ENCODE peak calls at places on chromosomes 1 and 21, in seven cellular contexts. E is foreskin fibroblast, M is HFF-Myc, V is choroid plexus epithelial cell, H is psoas muscle, T is gastrocnemius medialis, D is endothelial cell of umbilical vein. N is an unnamed sample.

GRCh38 chr1:55931272-55931940 is 648.0 kb downstream of the PLPP3 start:
- DNase-seq in E (peak; percentile 49), M (no peak), V (peak; percentile 17), H (no peak), T (no peak), D (no peak), N (no peak)

GRCh38 chr1:145782166-145783099 is 41.5 kb downstream of the RNF115 start:
- DNase-seq in E (peak; percentile 90), M (peak; percentile 61), V (peak; percentile 94), H (no peak), T (no peak), D (peak; percentile 96), N (no peak)

GRCh38 chr1:1290238-1290731 is 10.0 kb downstream of the SCNN1D start:
- DNase-seq in E (peak; percentile 71), M (no peak), V (peak; percentile 67), H (peak; percentile 66), T (no peak), D (peak; percentile 47), N (no peak)

GRCh38 chr1:84506729-84507453 is 510 bp upstream of the GNG5 start:
- DNase-seq in E (peak; percentile 22), M (no peak), V (no peak), H (no peak), T (no peak), D (no peak), N (peak; percentile 9)

GRCh38 chr1:93350322-93350721 is 4.6 kb downstream of the DR1 start:
- DNase-seq in E (no peak), M (no peak), V (no peak), H (no peak), T (no peak), D (no peak), N (no peak)

GRCh38 chr1:94866178-94866822 is 46.1 kb downstream of the SLC44A3 start:
- DNase-seq in E (peak; percentile 41), M (peak; percentile 73), V (peak; percentile 60), H (no peak), T (no peak), D (no peak), N (no peak)

GRCh38 chr1:167059045-167059728 is 31.0 kb downstream of the GPA33 start:
- DNase-seq in E (peak; percentile 80), M (peak; percentile 39), V (peak; percentile 72), H (peak; percentile 69), T (peak; percentile 55), D (peak; percentile 54), N (peak; percentile 69)

GRCh38 chr1:8202182-8202905 is 115.6 kb upstream of the SLC45A1 start:
- DNase-seq in E (peak; percentile 82), M (no peak), V (peak; percentile 90), H (peak; percentile 50), T (peak; percentile 65), D (peak; percentile 60), N (no peak)

GRCh38 chr1:24769656-24770651 is 24.7 kb downstream of the CLIC4 start:
- DNase-seq in E (peak; percentile 91), M (peak; percentile 87), V (peak; percentile 94), H (no peak), T (no peak), D (peak; percentile 92), N (peak; percentile 14)

GRCh38 chr1:147496571-147496970 is 44.7 kb upstream of the BCL9 start:
- DNase-seq in E (peak; percentile 63), M (no peak), V (peak; percentile 64), H (peak; percentile 34), T (no peak), D (peak; percentile 69), N (peak; percentile 4)

GRCh38 chr1:74522143-74522542 is 9.7 kb upstream of the LRRC53 start:
- DNase-seq in E (no peak), M (no peak), V (no peak), H (no peak), T (no peak), D (no peak), N (no peak)

GRCh38 chr21:37742532-37742931 is 173.7 kb downstream of the KCNJ6 start:
- DNase-seq in E (no peak), M (no peak), V (peak; percentile 34), H (no peak), T (no peak), D (no peak), N (no peak)

GRCh38 chr21:31337991-31338891 is 5.8 kb downstream of the TIAM1 start:
- DNase-seq in E (no peak), M (no peak), V (no peak), H (no peak), T (no peak), D (no peak), N (no peak)

GRCh38 chr1:48203287-48203900 is 19.1 kb upstream of the SLC5A9 start:
- DNase-seq in E (peak; percentile 53), M (peak; percentile 9), V (peak; percentile 74), H (no peak), T (no peak), D (peak; percentile 57), N (peak; percentile 42)

GRCh38 chr1:183404456-183404855 is 13.7 kb downstream of the NMNAT2 start:
- DNase-seq in E (no peak), M (no peak), V (no peak), H (no peak), T (no peak), D (no peak), N (no peak)

GRCh38 chr1:98429851-98430496 is 231.5 kb upstream of the SNX7 start:
- DNase-seq in E (no peak), M (no peak), V (no peak), H (no peak), T (no peak), D (no peak), N (no peak)

GRCh38 chr1:89516055-89516454 is 8.6 kb upstream of the LRRC8B start:
- DNase-seq in E (peak; percentile 87), M (peak; percentile 33), V (peak; percentile 76), H (peak; percentile 22), T (peak; percentile 74), D (no peak), N (no peak)

GRCh38 chr1:30818568-30819243 is 61.1 kb upstream of the LAPTM5 start:
- DNase-seq in E (no peak), M (no peak), V (peak; percentile 69), H (no peak), T (no peak), D (no peak), N (no peak)

GRCh38 chr1:91693542-91693941 is 192.4 kb downstream of the TGFBR3 start:
- DNase-seq in E (peak; percentile 94), M (peak; percentile 83), V (no peak), H (peak; percentile 25), T (peak; percentile 60), D (no peak), N (no peak)

DNA sequence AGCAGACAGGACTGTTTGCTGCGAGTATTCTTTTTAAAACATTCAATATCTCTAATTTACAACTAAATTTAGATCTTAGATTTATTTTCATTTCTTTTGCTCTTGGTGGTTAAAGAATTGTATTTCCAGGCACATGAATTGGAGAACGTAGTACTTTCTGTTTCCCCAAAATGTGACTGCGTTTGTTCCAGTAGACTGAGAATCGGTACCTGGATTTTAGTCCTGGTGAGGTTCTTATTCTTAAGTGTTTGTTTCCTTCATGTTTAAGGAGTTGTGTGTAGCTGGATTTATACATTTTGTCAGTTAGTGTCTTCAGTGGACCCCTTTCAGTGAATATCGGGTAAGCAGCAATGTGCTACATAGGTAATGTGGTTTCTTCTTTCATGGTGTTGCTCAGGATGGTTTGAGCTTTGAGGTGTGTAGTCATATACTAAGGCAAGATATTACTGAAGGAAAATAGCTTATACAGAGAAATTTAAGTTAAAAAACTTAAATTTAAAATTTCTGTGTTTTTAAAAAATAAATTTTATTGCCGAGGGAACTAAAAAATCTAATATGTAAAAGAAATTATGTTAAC is 6.8 kb downstream of the MIER1 start:
- DNase-seq in E (no peak), M (no peak), V (no peak), H (no peak), T (no peak), D (peak; percentile 55), N (peak; percentile 36)
- H3K4me3 ChIP-seq in E (peak overlapping the region; percentile 88), M (peak overlapping the region; percentile 73), V (peak overlapping the region; percentile 84), H (peak overlapping the region; percentile 83), T (peak overlapping the region; percentile 94), D (peak overlapping the region; percentile 98), N (peak overlapping the region; percentile 96)

GRCh38 chr1:225509376-225509707 is 81.5 kb upstream of the LBR start:
- DNase-seq in E (peak; percentile 31), M (no peak), V (peak; percentile 14), H (no peak), T (no peak), D (no peak), N (no peak)
- TF ChIP-seq CTCF in E (no peak), M (no peak), V (no peak), H (no peak), T (no peak), D (no peak), N (no peak)

DNA sequence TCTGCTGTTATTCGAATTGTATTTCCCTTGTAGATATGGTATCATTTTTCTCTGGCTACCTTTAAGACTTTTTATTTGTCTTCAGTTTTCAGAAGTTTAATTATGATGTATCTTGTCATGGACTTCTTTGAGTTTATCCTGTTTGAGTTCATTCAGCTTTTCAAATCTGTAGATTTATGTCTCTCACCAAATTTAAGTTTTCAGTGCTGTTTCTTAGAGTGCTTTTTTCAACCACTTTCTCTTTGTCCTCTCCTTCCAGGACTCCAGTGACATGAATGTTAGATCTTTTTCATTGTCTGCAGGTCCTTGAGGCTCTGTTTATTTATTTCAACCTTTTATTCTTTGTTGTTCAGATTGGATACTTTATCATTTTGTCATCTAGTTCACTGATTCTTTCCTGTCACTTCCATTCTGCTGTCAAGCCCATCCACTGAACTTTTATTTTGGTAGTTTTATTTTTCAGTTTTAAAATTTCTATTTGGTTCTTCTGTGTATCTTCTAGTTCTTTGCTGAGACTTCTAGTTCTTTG is 11.4 kb downstream of the RAB4A start:
- DNase-seq in E (no peak), M (no peak), V (no peak), H (no peak), T (no peak), D (no peak), N (no peak)
- H3K4me3 ChIP-seq in E (no peak overlapping the region), M (no peak overlapping the region), V (no peak overlapping the region), H (no peak overlapping the region), T (no peak overlapping the region), D (no peak overlapping the region), N (no peak overlapping the region)

DNA sequence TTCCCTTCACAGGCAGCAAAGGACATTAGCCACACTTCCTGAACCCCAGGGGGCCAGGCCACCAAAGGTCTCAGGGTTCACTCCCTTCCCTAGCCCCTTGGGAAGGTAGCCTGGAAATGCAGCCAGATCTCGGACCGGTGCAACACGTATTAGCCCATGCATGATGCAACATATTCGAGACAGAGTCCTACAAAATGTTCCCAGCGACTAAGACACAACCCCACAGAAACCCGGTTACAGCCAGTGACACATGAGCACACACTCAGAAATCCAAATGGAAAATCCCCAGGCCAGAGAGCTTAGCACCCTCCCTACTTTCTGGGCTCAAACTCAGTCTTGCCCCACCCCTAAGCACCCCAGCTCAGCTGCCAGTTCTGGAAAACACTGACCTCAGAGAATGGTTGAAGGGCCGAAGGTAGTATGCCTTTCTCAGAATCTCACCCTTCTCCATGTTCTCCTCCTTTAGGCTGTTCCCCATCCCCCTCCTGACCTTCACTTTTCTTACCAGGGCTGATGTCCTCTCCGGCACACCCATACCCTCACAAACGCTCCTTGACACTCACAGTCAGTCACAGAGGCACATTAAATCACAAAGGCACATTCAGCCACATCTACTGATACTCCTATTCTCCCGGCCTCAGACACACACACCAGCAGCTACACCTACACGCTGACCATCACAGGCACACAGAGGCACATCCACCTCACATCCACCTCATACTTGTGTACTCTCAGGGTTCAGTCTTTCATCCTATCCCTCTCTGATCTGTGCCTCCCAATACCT is at the start of gene TSPAN1:
- DNase-seq in E (no peak), M (no peak), V (peak; percentile 23), H (peak; percentile 50), T (peak; percentile 84), D (no peak), N (no peak)
- TF ChIP-seq CTCF in E (no peak), M (no peak), V (no peak), H (no peak), T (no peak), D (no peak), N (no peak)

GRCh38 chr1:206684003-206684402 is 702 bp upstream of the MAPKAPK2 start:
- DNase-seq in E (no peak), M (no peak), V (no peak), H (no peak), T (no peak), D (no peak), N (no peak)
- H3K4me3 ChIP-seq in E (peak overlapping the region; percentile 72), M (peak overlapping the region; percentile 35), V (no peak overlapping the region), H (peak overlapping the region; percentile 96), T (peak overlapping the region; percentile 79), D (no peak overlapping the region), N (no peak overlapping the region)